ENCODE peak calls at places on chromosomes 4 and X, in four cellular contexts. R, F, M and I are unnamed samples.

GRCh38 chr4:89836897-89837384 is at the start of gene SNCA:
- DNase-seq in R (peak), F (peak), M (no peak), I (peak)

GRCh38 chr4:51930557-51930956 is 87.6 kb downstream of the DCUN1D4 start:
- DNase-seq in R (no peak), F (no peak), M (no peak), I (no peak)

GRCh38 chr4:1241466-1241935 is 7.4 kb downstream of the CTBP1 start:
- DNase-seq in R (no peak), F (peak), M (no peak), I (no peak)

GRCh38 chr4:190018201-190018920 is 8.7 kb downstream of the FRG2 start:
- DNase-seq in R (no peak), F (peak), M (no peak), I (no peak)

GRCh38 chr4:38600575-38600974 is 63.4 kb upstream of the KLF3 start:
- DNase-seq in R (no peak), F (no peak), M (no peak), I (no peak)

GRCh38 chr4:120525106-120525505 is 397.4 kb downstream of the PRDM5 start:
- DNase-seq in R (no peak), F (no peak), M (no peak), I (no peak)

GRCh38 chrX:73765776-73766465 is 202.9 kb downstream of the CHIC1 start:
- DNase-seq in R (no peak), F (no peak), M (no peak), I (no peak)

GRCh38 chrX:47112316-47112954 is 32.1 kb downstream of the NDUFB11 start:
- DNase-seq in R (peak), F (no peak), M (no peak), I (no peak)

GRCh38 chrX:71514367-71515038 is 18.4 kb upstream of the OGT start:
- DNase-seq in R (no peak), F (no peak), M (no peak), I (no peak)